ENCODE peak calls at places on chromosome 1, in seven cellular contexts. One of them, this sample, is unnamed.

GRCh38 chr1:181135462-181135781 is 46.9 kb downstream of the IER5 start:
- DNase-seq in left ventricle myocardium inferior: no peak
- DNase-seq in activated CD4-positive, alpha-beta T cell treated with anti-CD3 and anti-CD28 coated beads for 4 hours: no peak
- DNase-seq in activated effector memory CD4-positive, alpha-beta T cell treated with Interleukin-2 at 50 U/mL for 16 hours: no peak
- DNase-seq in NCI-H1436: no peak
- DNase-seq in epithelial cell of esophagus: no peak
- DNase-seq in C1 segment of cervical spinal cord: no peak
- DNase-seq in this sample: no peak

GRCh38 chr1:8409107-8409506 is 91.2 kb downstream of the SLC45A1 start:
- DNase-seq in left ventricle myocardium inferior: no peak
- DNase-seq in activated CD4-positive, alpha-beta T cell treated with anti-CD3 and anti-CD28 coated beads for 4 hours: no peak
- DNase-seq in activated effector memory CD4-positive, alpha-beta T cell treated with Interleukin-2 at 50 U/mL for 16 hours: no peak
- DNase-seq in NCI-H1436: no peak
- DNase-seq in epithelial cell of esophagus: peak
- DNase-seq in C1 segment of cervical spinal cord: no peak
- DNase-seq in this sample: no peak

GRCh38 chr1:94258873-94259331 is 21.5 kb upstream of the ARHGAP29 start:
- DNase-seq in left ventricle myocardium inferior: no peak
- DNase-seq in activated CD4-positive, alpha-beta T cell treated with anti-CD3 and anti-CD28 coated beads for 4 hours: no peak
- DNase-seq in activated effector memory CD4-positive, alpha-beta T cell treated with Interleukin-2 at 50 U/mL for 16 hours: no peak
- DNase-seq in NCI-H1436: no peak
- DNase-seq in epithelial cell of esophagus: peak
- DNase-seq in C1 segment of cervical spinal cord: no peak
- DNase-seq in this sample: no peak

GRCh38 chr1:109923131-109923945 is 12.7 kb downstream of the CSF1 start:
- DNase-seq in left ventricle myocardium inferior: no peak
- DNase-seq in activated CD4-positive, alpha-beta T cell treated with anti-CD3 and anti-CD28 coated beads for 4 hours: no peak
- DNase-seq in activated effector memory CD4-positive, alpha-beta T cell treated with Interleukin-2 at 50 U/mL for 16 hours: no peak
- DNase-seq in NCI-H1436: no peak
- DNase-seq in epithelial cell of esophagus: no peak
- DNase-seq in C1 segment of cervical spinal cord: no peak
- DNase-seq in this sample: no peak

GRCh38 chr1:235106457-235106856 is 22.2 kb downstream of the TOMM20 start:
- DNase-seq in left ventricle myocardium inferior: no peak
- DNase-seq in activated CD4-positive, alpha-beta T cell treated with anti-CD3 and anti-CD28 coated beads for 4 hours: no peak
- DNase-seq in activated effector memory CD4-positive, alpha-beta T cell treated with Interleukin-2 at 50 U/mL for 16 hours: no peak
- DNase-seq in NCI-H1436: no peak
- DNase-seq in epithelial cell of esophagus: no peak
- DNase-seq in C1 segment of cervical spinal cord: no peak
- DNase-seq in this sample: no peak

GRCh38 chr1:16354619-16355018 is 2.3 kb upstream of the FBXO42 start:
- DNase-seq in left ventricle myocardium inferior: no peak
- DNase-seq in activated CD4-positive, alpha-beta T cell treated with anti-CD3 and anti-CD28 coated beads for 4 hours: no peak
- DNase-seq in activated effector memory CD4-positive, alpha-beta T cell treated with Interleukin-2 at 50 U/mL for 16 hours: no peak
- DNase-seq in NCI-H1436: no peak
- DNase-seq in epithelial cell of esophagus: no peak
- DNase-seq in C1 segment of cervical spinal cord: no peak
- DNase-seq in this sample: no peak

GRCh38 chr1:79059361-79059760 is 52.8 kb upstream of the ADGRL4 start:
- DNase-seq in left ventricle myocardium inferior: no peak
- DNase-seq in activated CD4-positive, alpha-beta T cell treated with anti-CD3 and anti-CD28 coated beads for 4 hours: no peak
- DNase-seq in activated effector memory CD4-positive, alpha-beta T cell treated with Interleukin-2 at 50 U/mL for 16 hours: no peak
- DNase-seq in NCI-H1436: no peak
- DNase-seq in epithelial cell of esophagus: no peak
- DNase-seq in C1 segment of cervical spinal cord: no peak
- DNase-seq in this sample: no peak

GRCh38 chr1:155574077-155574476 is 11.5 kb upstream of the ASH1L start:
- DNase-seq in left ventricle myocardium inferior: no peak
- DNase-seq in activated CD4-positive, alpha-beta T cell treated with anti-CD3 and anti-CD28 coated beads for 4 hours: no peak
- DNase-seq in activated effector memory CD4-positive, alpha-beta T cell treated with Interleukin-2 at 50 U/mL for 16 hours: no peak
- DNase-seq in NCI-H1436: no peak
- DNase-seq in epithelial cell of esophagus: no peak
- DNase-seq in C1 segment of cervical spinal cord: no peak
- DNase-seq in this sample: no peak

GRCh38 chr1:167720965-167721616 is 691 bp upstream of the MPZL1 start:
- DNase-seq in left ventricle myocardium inferior: no peak
- DNase-seq in activated CD4-positive, alpha-beta T cell treated with anti-CD3 and anti-CD28 coated beads for 4 hours: no peak
- DNase-seq in activated effector memory CD4-positive, alpha-beta T cell treated with Interleukin-2 at 50 U/mL for 16 hours: no peak
- DNase-seq in NCI-H1436: no peak
- DNase-seq in epithelial cell of esophagus: peak
- DNase-seq in C1 segment of cervical spinal cord: peak
- DNase-seq in this sample: no peak

This sample was measured in activated T-helper 2 cell treated with anti-CD3 and anti-CD28 coated beads, Interferon-gamma antibody, Interleukin-2, Interleukin-4, amounts not matched to agents 10 μg/mL and 5 μg/mL and 100 μg/mL, durations not matched to agents 14 hours and 24 hours and 36 hours.